ENCODE peak calls at places on chromosomes 1 and 21, in seven cellular contexts. L is MM.1S, E is GM23248, J is hepatocyte, N is PC-9, I is GM23338, W is HCT116. O is an unnamed sample. For H3K9me2, the result is how much of the 10 kb centered on the place peaks cover.

GRCh38 chr1:150976879-150977694 is 2.5 kb upstream of the CERS2 start:
- DNase-seq in W (peak), I (peak), E (peak), N (peak), J (peak), L (peak), O (peak)

GRCh38 chr1:205438213-205439158 is 16.6 kb upstream of the LEMD1 start:
- DNase-seq in I (peak), L (no peak), W (peak), N (peak), E (peak), J (peak), O (peak)

GRCh38 chr1:178633068-178633467 is 92.0 kb upstream of the RALGPS2 start:
- DNase-seq in W (no peak), I (no peak), E (peak), J (no peak), L (no peak), N (peak), O (no peak)

GRCh38 chr1:235128453-235129328 is at the start of gene TOMM20:
- DNase-seq in W (peak), E (peak), L (peak), I (peak), N (peak), J (peak), O (peak)

GRCh38 chr1:228150021-228150457 is 309 bp downstream of the GJC2 start:
- DNase-seq in I (no peak), N (no peak), J (no peak), W (no peak), L (no peak), E (no peak), O (no peak)

GRCh38 chr1:209443361-209443931 is 140.1 kb upstream of the CAMK1G start:
- DNase-seq in I (no peak), L (no peak), W (no peak), N (no peak), J (no peak), E (no peak), O (no peak)

GRCh38 chr1:182939413-182939812 is 13.6 kb downstream of the SHCBP1L start:
- DNase-seq in W (no peak), J (no peak), E (no peak), L (no peak), I (no peak), N (no peak), O (no peak)

GRCh38 chr1:240608707-240609106 is 3.2 kb downstream of the GREM2 start:
- DNase-seq in J (peak), I (peak), N (no peak), W (no peak), E (peak), L (peak), O (peak)

GRCh38 chr1:54118704-54119103 is 34.1 kb downstream of the CDCP2 start:
- DNase-seq in I (no peak), W (no peak), E (peak), N (no peak), J (no peak), L (no peak), O (no peak)

GRCh38 chr1:47382399-47382983 is 33.6 kb upstream of the FOXE3 start:
- DNase-seq in L (no peak), J (no peak), I (no peak), W (no peak), E (no peak), N (no peak), O (no peak)

GRCh38 chr1:149915429-149916192 is 2.0 kb downstream of the SV2A start:
- DNase-seq in E (no peak), I (no peak), L (no peak), J (no peak), N (no peak), W (no peak), O (no peak)

GRCh38 chr1:62613890-62614289 is 16.6 kb downstream of the ANGPTL3 start:
- DNase-seq in L (no peak), W (no peak), I (no peak), E (peak), J (no peak), N (no peak), O (no peak)

GRCh38 chr1:235246022-235246948 is 81.7 kb downstream of the ARID4B start:
- DNase-seq in L (no peak), N (no peak), J (no peak), W (no peak), E (peak), I (no peak), O (no peak)

GRCh38 chr1:208245185-208245705 is 1.1 kb upstream of the PLXNA2 start:
- DNase-seq in N (peak), W (peak), E (peak), J (peak), L (peak), I (peak), O (peak)

GRCh38 chr1:219813344-219813743 is 115.0 kb downstream of the SLC30A10 start:
- DNase-seq in L (no peak), E (no peak), N (no peak), J (no peak), I (no peak), W (no peak), O (no peak)

GRCh38 chr1:110746644-110747259 is 72.0 kb upstream of the KCNA3 start:
- DNase-seq in L (peak), J (peak), E (peak), N (peak), I (peak), W (no peak), O (peak)

GRCh38 chr1:197725975-197726374 is 49.3 kb downstream of the DENND1B start:
- DNase-seq in E (no peak), L (no peak), W (no peak), J (no peak), I (no peak), N (no peak), O (no peak)

GRCh38 chr21:43760391-43760958 is 15.6 kb downstream of the CSTB start:
- DNase-seq in I (no peak), E (no peak), N (no peak), J (no peak), L (no peak), W (no peak), O (no peak)
- H3K9me2 ChIP-seq in I (under half), E (under half), N (under half), J (under half), L (under half), W (under half), O (under half)

GRCh38 chr1:177368255-177368654 is 197.5 kb downstream of the BRINP2 start:
- DNase-seq in W (no peak), L (no peak), E (peak), I (no peak), J (no peak), N (no peak), O (no peak)
- H2AFZ ChIP-seq in W (no peak), L (no peak), E (no peak), I (no peak), J (no peak), N (no peak), O (no peak)

DNA sequence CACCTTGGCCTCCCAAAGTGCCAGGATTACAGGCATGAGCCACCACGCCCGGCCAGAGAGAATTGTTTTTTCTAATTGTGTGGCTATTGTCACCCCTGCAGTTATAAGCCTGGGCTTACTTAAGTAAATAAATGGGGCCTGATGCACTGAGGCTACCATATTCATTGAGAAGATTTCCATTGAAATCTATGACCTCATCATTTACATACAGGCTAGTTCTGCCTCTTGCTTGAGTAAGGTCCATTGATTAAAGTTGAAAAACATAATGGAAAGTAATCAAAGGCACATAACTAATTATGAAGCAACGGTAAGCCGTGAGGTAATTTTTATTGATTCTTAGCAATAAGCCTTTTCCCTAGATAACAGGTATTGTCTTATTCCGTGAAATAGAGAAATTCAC is 788.9 kb downstream of the ADGRL2 start:
- DNase-seq in E (no peak), W (no peak), J (no peak), N (no peak), L (no peak), I (no peak), O (no peak)
- H3K9me2 ChIP-seq in E (under half), W (under half), J (under half), N (under half), L (under half), I (under half), O (under half)

GRCh38 chr21:16797530-16797929 is 715.3 kb upstream of the CXADR start:
- DNase-seq in N (no peak), L (no peak), W (no peak), I (no peak), J (no peak), E (no peak), O (no peak)

GRCh38 chr21:16789636-16790035 is 723.2 kb upstream of the CXADR start:
- DNase-seq in J (no peak), L (no peak), I (no peak), E (peak), W (no peak), N (no peak), O (no peak)

GRCh38 chr21:16794944-16795343 is 717.9 kb upstream of the CXADR start:
- DNase-seq in W (no peak), N (peak), L (no peak), E (peak), J (peak), I (no peak), O (no peak)

GRCh38 chr21:16792155-16792554 is 720.7 kb upstream of the CXADR start:
- DNase-seq in I (no peak), L (no peak), W (no peak), E (peak), N (no peak), J (no peak), O (no peak)
- H2AFZ ChIP-seq in I (no peak), L (no peak), W (no peak), E (peak), N (no peak), J (no peak), O (no peak)

DNA sequence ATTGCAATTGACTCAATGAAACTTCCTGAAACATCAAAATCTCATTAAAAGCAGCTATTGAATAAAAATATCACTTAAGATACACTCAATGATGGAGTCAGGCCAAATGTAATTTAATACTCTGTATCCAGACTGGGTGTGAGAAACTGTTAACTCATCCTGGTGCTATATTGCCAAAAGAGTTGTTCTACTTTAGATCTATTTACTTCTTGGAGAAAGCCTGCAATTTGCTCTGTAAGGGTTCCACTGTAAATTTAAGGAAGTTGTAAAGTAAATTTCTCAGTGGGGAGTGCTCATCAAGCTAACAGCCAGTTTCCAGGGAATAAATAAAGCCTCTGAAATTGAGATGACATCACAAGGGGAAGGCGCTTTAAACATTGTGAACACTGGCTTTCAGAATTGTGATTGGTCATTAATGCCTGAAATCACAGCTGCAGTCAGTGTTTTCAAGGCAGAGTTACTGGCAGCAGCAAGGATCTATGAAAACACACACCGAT is 91.4 kb downstream of the OLFM3 start:
- DNase-seq in N (no peak), L (no peak), W (no peak), E (no peak), I (no peak), J (no peak), O (no peak)
- H3K9me2 ChIP-seq in N (under half), L (under half), W (under half), E (under half), I (under half), J (under half), O (under half)

DNA sequence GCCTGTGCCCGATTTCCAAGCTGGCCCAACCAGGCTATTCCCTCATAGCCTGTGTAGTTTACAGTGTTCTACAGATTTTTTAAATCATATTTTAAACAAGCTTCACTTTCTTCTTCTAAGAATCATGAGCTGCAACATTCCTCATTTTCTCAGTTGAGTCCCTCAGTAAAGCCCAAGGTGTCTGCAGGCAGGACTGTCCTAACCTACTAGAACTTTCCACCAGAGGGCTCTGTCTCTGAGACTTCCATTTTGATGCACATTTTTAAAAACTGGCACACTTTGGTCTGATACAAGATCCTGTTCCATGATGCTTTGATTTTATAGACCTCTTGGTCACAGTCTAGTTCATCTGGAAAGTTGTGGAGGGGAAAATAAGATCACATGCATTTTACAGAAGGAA is 21.6 kb upstream of the SLAMF6 start:
- DNase-seq in J (peak), W (no peak), N (no peak), E (peak), L (peak), I (peak), O (peak)
- H2AFZ ChIP-seq in J (no peak), W (peak), N (no peak), E (no peak), L (no peak), I (peak), O (peak)

DNA sequence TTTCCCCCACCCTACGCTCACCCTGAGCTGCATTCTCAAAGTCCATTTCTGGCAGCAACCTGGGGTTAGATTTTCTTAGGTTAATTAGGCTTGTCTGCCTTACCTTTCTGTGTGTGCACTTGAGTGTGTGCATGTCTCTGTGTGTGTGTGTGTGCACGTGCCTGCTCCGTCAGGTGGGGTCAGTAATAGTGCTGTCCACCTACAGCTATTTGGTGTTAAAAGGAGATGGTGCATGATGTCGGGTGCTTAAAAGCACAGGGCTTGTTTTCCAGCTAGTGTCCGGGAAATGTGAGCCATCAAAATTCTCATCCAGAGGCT is 257.9 kb downstream of the CAMTA1 start:
- DNase-seq in I (no peak), J (no peak), E (no peak), W (no peak), N (no peak), L (no peak), O (no peak)
- H3K9me2 ChIP-seq in I (under half), J (under half), E (under half), W (under half), N (under half), L (under half), O (under half)

GRCh38 chr1:26614655-26615411 is 81.0 kb upstream of the ARID1A start:
- DNase-seq in L (no peak), I (no peak), N (no peak), J (no peak), E (no peak), W (no peak), O (no peak)

GRCh38 chr1:26618561-26618960 is 77.3 kb upstream of the ARID1A start:
- DNase-seq in J (no peak), W (no peak), E (no peak), L (no peak), I (peak), N (no peak), O (peak)
- H2AFZ ChIP-seq in J (peak), W (no peak), E (peak), L (no peak), I (no peak), N (no peak), O (peak)

O was measured in OCI-LY7.